ENCODE peak calls at places on chromosomes 6 and 20, in six cellular contexts. R, B, N, G, Z and K are unnamed samples.

GRCh38 chr6:122833229-122833556 is 44.1 kb downstream of the SMPDL3A start:
- DNase-seq in Z (no peak), R (no peak), G (no peak), N (no peak), B (peak), K (no peak)

GRCh38 chr20:61846074-61846473 is 219.6 kb downstream of the TAF4 start:
- DNase-seq in B (no peak), R (no peak), N (no peak), G (no peak), Z (no peak), K (no peak)

GRCh38 chr20:61923371-61924166 is 142.1 kb downstream of the TAF4 start:
- DNase-seq in Z (no peak), B (no peak), R (no peak), G (no peak), N (no peak), K (peak)

GRCh38 chr6:163672710-163673109 is 258.2 kb downstream of the QKI start:
- DNase-seq in N (no peak), R (no peak), Z (no peak), B (no peak), G (no peak), K (no peak)

GRCh38 chr6:3561745-3562144 is 104.9 kb upstream of the SLC22A23 start:
- DNase-seq in Z (no peak), G (no peak), B (peak), R (no peak), N (peak), K (peak)

GRCh38 chr6:41684311-41685182 is 46.3 kb downstream of the MDFI start:
- DNase-seq in Z (no peak), R (no peak), B (peak), N (no peak), G (no peak), K (no peak)

GRCh38 chr20:63172726-63173125 is 43.2 kb downstream of the YTHDF1 start:
- DNase-seq in Z (no peak), R (peak), B (peak), G (no peak), N (peak), K (peak)

GRCh38 chr6:136763255-136763654 is 29.0 kb downstream of the MAP3K5 start:
- DNase-seq in Z (no peak), G (no peak), B (no peak), R (no peak), N (no peak), K (no peak)

GRCh38 chr6:24495516-24495847 is 713 bp downstream of the ALDH5A1 start:
- DNase-seq in R (peak), G (peak), N (peak), B (peak), Z (no peak), K (peak)

GRCh38 chr6:125667326-125667725 is 82.1 kb upstream of the HEY2 start:
- DNase-seq in R (no peak), B (no peak), G (no peak), Z (no peak), N (peak), K (no peak)

GRCh38 chr6:15739353-15739752 is 76.5 kb upstream of the DTNBP1 start:
- DNase-seq in B (no peak), Z (no peak), R (no peak), N (no peak), G (no peak), K (no peak)

GRCh38 chr20:23413862-23414422 is 7.3 kb downstream of the NAPB start:
- DNase-seq in R (no peak), B (no peak), Z (no peak), G (no peak), N (no peak), K (no peak)

GRCh38 chr20:47263502-47264084 is 92.9 kb downstream of the ZMYND8 start:
- DNase-seq in R (no peak), G (no peak), B (no peak), N (no peak), Z (no peak), K (no peak)

GRCh38 chr20:58584051-58584824 is 66.8 kb upstream of the STX16 start:
- DNase-seq in B (peak), G (no peak), Z (no peak), N (no peak), R (no peak), K (no peak)

GRCh38 chr6:27297857-27298730 is 14.0 kb downstream of the POM121L2 start:
- DNase-seq in R (peak), N (peak), Z (no peak), G (peak), B (peak), K (no peak)

GRCh38 chr6:108561742-108562502 is 1.2 kb downstream of the FOXO3 start:
- DNase-seq in N (peak), B (peak), G (no peak), Z (no peak), R (peak), K (peak)

GRCh38 chr6:46220351-46221220 is 49.8 kb upstream of the ENPP5 start:
- DNase-seq in B (no peak), Z (no peak), R (no peak), G (no peak), N (no peak), K (no peak)

GRCh38 chr6:116373300-116373699 is 2.6 kb downstream of the DSE start:
- DNase-seq in B (no peak), Z (no peak), G (no peak), R (no peak), N (no peak), K (no peak)

GRCh38 chr20:52684911-52685310 is 287.2 kb upstream of the TSHZ2 start:
- DNase-seq in B (no peak), Z (no peak), G (no peak), N (no peak), R (no peak), K (no peak)

GRCh38 chr6:6176132-6176531 is 144.3 kb downstream of the F13A1 start:
- DNase-seq in N (no peak), B (no peak), G (no peak), Z (no peak), R (no peak), K (no peak)

GRCh38 chr6:28922841-28923317 is 906 bp downstream of the TRIM27 start:
- DNase-seq in G (peak), B (no peak), N (peak), Z (no peak), R (no peak), K (peak)

GRCh38 chr20:48335421-48336090 is 492.2 kb downstream of the PREX1 start:
- DNase-seq in B (peak), G (no peak), R (no peak), N (no peak), Z (no peak), K (no peak)

GRCh38 chr20:48295966-48296421 is 510.7 kb upstream of the SULF2 start:
- DNase-seq in R (no peak), N (peak), G (no peak), Z (peak), B (peak), K (no peak)

GRCh38 chr20:53212018-53212417 is 239.9 kb downstream of the TSHZ2 start:
- DNase-seq in Z (no peak), R (no peak), G (no peak), N (no peak), B (no peak), K (no peak)

GRCh38 chr6:5550631-5551030 is 289.3 kb downstream of the FARS2 start:
- DNase-seq in N (no peak), R (no peak), B (no peak), G (no peak), Z (no peak), K (no peak)

GRCh38 chr6:8064638-8065518 is 689 bp upstream of the BLOC1S5 start:
- DNase-seq in R (no peak), B (peak), Z (no peak), N (no peak), G (no peak), K (no peak)

GRCh38 chr6:161487694-161488093 is 213.8 kb upstream of the AGPAT4 start:
- DNase-seq in R (no peak), Z (no peak), G (no peak), B (no peak), N (peak), K (no peak)

GRCh38 chr6:134238006-134238405 is 79.9 kb downstream of the SGK1 start:
- DNase-seq in N (no peak), G (no peak), B (no peak), R (no peak), Z (no peak), K (no peak)

GRCh38 chr20:31705598-31706597 is 16.8 kb downstream of the BCL2L1 start:
- DNase-seq in Z (no peak), R (no peak), N (no peak), G (no peak), B (peak), K (no peak)

GRCh38 chr20:31440012-31440659 is at the start of gene DEFB123:
- DNase-seq in B (peak), R (peak), Z (no peak), N (no peak), G (no peak), K (no peak)

GRCh38 chr6:117477988-117478852 is 4.3 kb upstream of the DCBLD1 start:
- DNase-seq in B (peak), Z (no peak), R (peak), N (peak), G (no peak), K (peak)

GRCh38 chr6:170545405-170545804 is 7.7 kb downstream of the PSMB1 start:
- DNase-seq in R (no peak), B (no peak), N (no peak), Z (no peak), G (no peak), K (no peak)